ENCODE peak calls at places on chromosome 17, in four cellular contexts. I is A549, H is H1, Q is K562. T is an unnamed sample.

GRCh38 chr17:44546711-44547606 is 10.3 kb upstream of the FZD2 start:
- DNase-seq in I (no peak), H (no peak), Q (peak), T (no peak)

GRCh38 chr17:12953126-12953525 is 64.7 kb downstream of the ELAC2 start:
- DNase-seq in I (no peak), H (no peak), Q (no peak), T (no peak)

GRCh38 chr17:40346768-40347154 is 17.8 kb downstream of the GJD3 start:
- DNase-seq in I (no peak), H (no peak), Q (no peak), T (no peak)

GRCh38 chr17:39921323-39921722 is 2.9 kb upstream of the GSDMB start:
- DNase-seq in I (no peak), H (no peak), Q (no peak), T (no peak)

GRCh38 chr17:42247734-42248133 is 28.5 kb downstream of the STAT5B start:
- DNase-seq in I (peak), H (no peak), Q (no peak), T (peak)

GRCh38 chr17:34254651-34255380 is at the start of gene CCL2:
- DNase-seq in I (peak), H (peak), Q (no peak), T (no peak)

GRCh38 chr17:26963163-26963503 is 330.8 kb upstream of the WSB1 start:
- DNase-seq in I (no peak), H (no peak), Q (peak), T (no peak)

GRCh38 chr17:27572665-27573064 is 58.3 kb upstream of the LGALS9 start:
- DNase-seq in I (no peak), H (no peak), Q (no peak), T (no peak)

GRCh38 chr17:27529230-27529796 is 73.1 kb downstream of the KSR1 start:
- DNase-seq in I (peak), H (no peak), Q (peak), T (no peak)

GRCh38 chr17:20127660-20128413 is 118.7 kb downstream of the SPECC1 start:
- DNase-seq in I (peak), H (no peak), Q (no peak), T (peak)

GRCh38 chr17:73604046-73604445 is 40.2 kb downstream of the SDK2 start:
- DNase-seq in I (no peak), H (no peak), Q (no peak), T (no peak)

GRCh38 chr17:7856081-7856791 is 1.1 kb downstream of the NAA38 start:
- DNase-seq in I (no peak), H (no peak), Q (peak), T (no peak)

GRCh38 chr17:35254107-35254802 is 11.4 kb downstream of the SLFN5 start:
- DNase-seq in I (peak), H (no peak), Q (no peak), T (peak)

GRCh38 chr17:14042411-14042810 is 26.9 kb upstream of the COX10 start:
- DNase-seq in I (no peak), H (no peak), Q (no peak), T (no peak)

GRCh38 chr17:37147301-37147812 is 198.6 kb downstream of the AATF start:
- DNase-seq in I (peak), H (no peak), Q (no peak), T (peak)

GRCh38 chr17:34205401-34205800 is 49.7 kb upstream of the CCL2 start:
- DNase-seq in I (no peak), H (no peak), Q (no peak), T (no peak)

GRCh38 chr17:40377832-40378231 is 13.3 kb upstream of the GJD3 start:
- DNase-seq in I (no peak), H (no peak), Q (no peak), T (no peak)

GRCh38 chr17:46182961-46183360 is 10.3 kb downstream of the KANSL1 start:
- DNase-seq in I (no peak), H (no peak), Q (no peak), T (no peak)

GRCh38 chr17:72587156-72587555 is 466.3 kb downstream of the SOX9 start:
- DNase-seq in I (no peak), H (no peak), Q (no peak), T (no peak)

GRCh38 chr17:73750975-73751374 is 106.7 kb upstream of the SDK2 start:
- DNase-seq in I (no peak), H (no peak), Q (no peak), T (peak)

GRCh38 chr17:40953876-40954275 is 12.9 kb downstream of the KRT39 start:
- DNase-seq in I (peak), H (no peak), Q (no peak), T (no peak)

GRCh38 chr17:49698005-49698404 is 9.8 kb downstream of the SLC35B1 start:
- DNase-seq in I (no peak), H (no peak), Q (no peak), T (no peak)

GRCh38 chr17:49695698-49696232 is 12.0 kb downstream of the SLC35B1 start:
- DNase-seq in I (no peak), H (no peak), Q (no peak), T (no peak)

GRCh38 chr17:49692751-49693150 is 14.9 kb upstream of the SPOP start:
- DNase-seq in I (no peak), H (no peak), Q (no peak), T (no peak)

GRCh38 chr17:49696233-49696761 is 11.5 kb downstream of the SLC35B1 start:
- DNase-seq in I (no peak), H (no peak), Q (no peak), T (no peak)

DNA sequence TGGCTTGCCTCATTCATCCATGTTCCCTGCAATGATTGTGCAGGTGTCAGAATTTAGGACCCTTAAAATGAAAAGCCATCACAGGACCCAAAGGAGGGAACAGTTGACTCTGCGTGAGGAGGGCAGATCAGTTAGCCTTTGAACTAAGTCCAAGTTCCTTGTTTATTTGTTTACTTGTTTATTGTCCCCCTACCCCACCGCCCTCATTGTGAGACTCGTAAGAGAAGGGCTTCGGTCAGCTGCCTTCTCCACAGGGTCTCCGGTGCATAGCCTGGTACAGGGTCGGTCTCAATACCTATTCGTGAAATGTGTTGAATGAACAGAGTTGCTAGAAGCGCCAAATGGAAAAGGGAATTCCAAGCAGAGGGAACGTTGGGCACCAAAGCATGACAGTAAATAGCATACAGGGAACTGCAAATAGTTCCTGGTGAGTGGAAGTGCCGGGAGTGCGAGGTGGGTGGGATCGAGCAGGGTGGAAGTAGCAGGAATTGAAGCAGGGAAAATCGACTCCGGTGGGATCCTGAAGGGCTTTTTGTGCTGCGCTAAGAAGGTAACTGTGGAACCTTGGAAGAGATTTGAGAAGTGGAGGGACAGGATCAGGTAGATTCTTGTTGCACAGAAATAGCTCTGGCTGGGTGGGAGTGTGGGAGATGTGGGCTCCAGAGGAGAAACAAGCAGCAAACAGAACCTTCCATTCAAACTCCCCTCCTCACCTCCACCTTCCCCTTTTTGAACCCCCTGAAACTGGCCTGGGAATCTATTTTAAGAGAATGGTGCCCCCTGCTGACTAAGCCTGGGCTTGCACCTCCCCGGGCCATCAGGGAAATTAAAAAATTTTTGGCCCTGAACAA is 12.7 kb downstream of the SLC35B1 start:
- DNase-seq in I (peak), H (no peak), Q (peak), T (peak)
- TF ChIP-seq PHF8 in I (no peak), H (no peak), Q (no peak), T (no peak)

DNA sequence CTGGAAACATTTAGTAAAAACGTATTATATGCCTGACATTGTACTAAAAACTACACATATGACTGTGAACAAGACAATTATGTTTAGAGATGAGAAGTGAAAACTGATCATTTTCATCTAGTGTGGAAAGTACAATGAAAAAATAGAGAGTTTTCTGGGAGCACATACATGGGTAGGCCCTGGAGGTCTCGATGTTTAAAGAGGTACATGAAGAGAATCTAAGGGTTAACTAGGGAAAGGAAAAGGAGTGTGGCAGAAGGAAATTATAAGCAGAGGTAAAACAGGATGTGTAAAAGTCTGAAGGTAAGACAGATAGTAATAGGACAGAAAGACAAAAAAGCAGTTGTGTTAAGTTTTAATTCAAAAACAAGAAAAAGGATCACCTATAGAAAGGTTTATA is 113.7 kb downstream of the USP32 start:
- DNase-seq in I (no peak), H (no peak), Q (no peak), T (no peak)
- TF ChIP-seq PHF8 in I (no peak), H (no peak), Q (no peak), T (no peak)

GRCh38 chr17:66753126-66753920 is 81.6 kb upstream of the CACNG5 start:
- DNase-seq in I (no peak), H (no peak), Q (peak), T (no peak)

GRCh38 chr17:66755101-66755943 is 79.6 kb upstream of the CACNG5 start:
- DNase-seq in I (no peak), H (no peak), Q (no peak), T (no peak)

GRCh38 chr17:66752411-66752810 is 82.5 kb upstream of the CACNG5 start:
- DNase-seq in I (no peak), H (no peak), Q (no peak), T (no peak)

GRCh38 chr17:66751771-66752170 is 83.1 kb upstream of the CACNG5 start:
- DNase-seq in I (no peak), H (no peak), Q (no peak), T (no peak)

GRCh38 chr17:66755944-66756290 is 79.0 kb upstream of the CACNG5 start:
- DNase-seq in I (no peak), H (no peak), Q (no peak), T (no peak)
- TF ChIP-seq PHF8 in I (no peak), H (no peak), Q (no peak), T (no peak)

GRCh38 chr17:77502626-77503292 is 362.0 kb downstream of the SEC14L1 start:
- DNase-seq in I (no peak), H (no peak), Q (no peak), T (no peak)
- TF ChIP-seq PHF8 in I (no peak), H (no peak), Q (no peak), T (no peak)

GRCh38 chr17:81428121-81428515 is 32.9 kb downstream of the BAHCC1 start:
- DNase-seq in I (no peak), H (no peak), Q (no peak), T (no peak)
- TF ChIP-seq PHF8 in I (no peak), H (no peak), Q (no peak), T (no peak)

GRCh38 chr17:57441270-57441600 is 184.9 kb downstream of the MSI2 start:
- DNase-seq in I (no peak), H (no peak), Q (no peak), T (no peak)

GRCh38 chr17:57442401-57442823 is 186.1 kb downstream of the MSI2 start:
- DNase-seq in I (no peak), H (no peak), Q (no peak), T (no peak)

GRCh38 chr17:57444632-57445031 is 188.3 kb downstream of the MSI2 start:
- DNase-seq in I (no peak), H (no peak), Q (no peak), T (no peak)

GRCh38 chr17:57443781-57444180 is 187.5 kb downstream of the MSI2 start:
- DNase-seq in I (no peak), H (no peak), Q (no peak), T (no peak)

DNA sequence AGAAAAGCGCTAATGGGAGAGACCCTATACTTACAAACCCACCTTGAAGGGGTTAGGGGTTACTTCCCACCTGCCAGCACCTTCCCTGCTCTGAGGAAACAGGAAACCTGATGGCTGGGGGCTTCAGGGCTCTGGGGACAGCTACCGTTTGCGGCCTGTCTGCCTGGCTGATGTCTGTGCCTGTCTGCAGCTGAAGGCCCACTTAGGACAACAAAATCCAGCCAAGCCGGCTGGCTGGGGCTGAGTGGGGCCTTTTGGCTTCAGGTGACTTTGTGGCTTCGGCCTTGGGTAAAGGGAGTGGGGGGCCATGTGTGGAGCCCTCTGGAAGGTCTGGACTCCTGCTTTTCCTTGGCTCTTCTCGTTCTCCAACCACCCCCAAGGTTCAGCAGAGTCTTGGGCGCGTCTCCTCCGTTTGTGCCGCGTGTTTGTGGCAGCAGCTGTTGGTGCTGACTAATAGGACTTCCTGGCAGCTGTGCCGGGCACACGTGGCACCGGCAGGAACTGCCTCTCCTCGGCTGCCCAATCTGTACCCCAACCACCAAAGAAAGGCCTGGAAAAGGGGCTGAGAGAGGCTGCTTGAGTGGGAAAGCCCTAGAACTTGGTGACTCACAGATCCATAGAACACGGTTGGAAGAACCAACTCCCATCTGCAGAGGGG is 186.7 kb downstream of the MSI2 start:
- DNase-seq in I (peak), H (no peak), Q (no peak), T (no peak)
- TF ChIP-seq PHF8 in I (no peak), H (no peak), Q (no peak), T (no peak)

GRCh38 chr17:54544239-54544638 is 356.4 kb upstream of the TOM1L1 start:
- DNase-seq in I (no peak), H (peak), Q (no peak), T (no peak)
- TF ChIP-seq PHF8 in I (no peak), H (no peak), Q (no peak), T (no peak)

GRCh38 chr17:70483624-70484023 is 314.3 kb downstream of the KCNJ2 start:
- DNase-seq in I (no peak), H (no peak), Q (no peak), T (no peak)
- TF ChIP-seq PHF8 in I (no peak), H (no peak), Q (no peak), T (no peak)